ENCODE peak calls at places on chromosomes 11 and 22, in nine cellular contexts. One of them, this sample, is unnamed.

GRCh38 chr11:48025293-48025982 is 45.1 kb downstream of the PTPRJ start:
- DNase-seq in GM04504: no peak
- DNase-seq in GM19239: no peak
- DNase-seq in fibroblast of gingiva: no peak
- DNase-seq in activated T-cell treated with anti-CD3 and anti-CD28 coated beads for 48 hours: no peak
- DNase-seq in astrocyte of the spinal cord: no peak
- DNase-seq in keratinocyte: no peak
- DNase-seq in stimulated activated CD4-positive, alpha-beta T cell treated with anti-CD3 and anti-CD28 coated beads, Interleukin-4, amount 100 ng/mL, for 1 hour: no peak
- DNase-seq in NCI-H1417: no peak
- DNase-seq in this sample: no peak

GRCh38 chr11:134425816-134426536 is 13.9 kb upstream of the B3GAT1 start:
- DNase-seq in GM04504: no peak
- DNase-seq in GM19239: no peak
- DNase-seq in fibroblast of gingiva: no peak
- DNase-seq in activated T-cell treated with anti-CD3 and anti-CD28 coated beads for 48 hours: no peak
- DNase-seq in astrocyte of the spinal cord: no peak
- DNase-seq in keratinocyte: no peak
- DNase-seq in stimulated activated CD4-positive, alpha-beta T cell treated with anti-CD3 and anti-CD28 coated beads, Interleukin-4, amount 100 ng/mL, for 1 hour: no peak
- DNase-seq in NCI-H1417: no peak
- DNase-seq in this sample: no peak

GRCh38 chr11:82734120-82734479 is 436 bp upstream of the FAM181B start:
- DNase-seq in GM04504: no peak
- DNase-seq in GM19239: no peak
- DNase-seq in fibroblast of gingiva: no peak
- DNase-seq in activated T-cell treated with anti-CD3 and anti-CD28 coated beads for 48 hours: no peak
- DNase-seq in astrocyte of the spinal cord: no peak
- DNase-seq in keratinocyte: no peak
- DNase-seq in stimulated activated CD4-positive, alpha-beta T cell treated with anti-CD3 and anti-CD28 coated beads, Interleukin-4, amount 100 ng/mL, for 1 hour: no peak
- DNase-seq in NCI-H1417: no peak
- DNase-seq in this sample: no peak

GRCh38 chr11:100815787-100816330 is 128.8 kb downstream of the ARHGAP42 start:
- DNase-seq in GM04504: no peak
- DNase-seq in GM19239: no peak
- DNase-seq in fibroblast of gingiva: no peak
- DNase-seq in activated T-cell treated with anti-CD3 and anti-CD28 coated beads for 48 hours: no peak
- DNase-seq in astrocyte of the spinal cord: no peak
- DNase-seq in keratinocyte: no peak
- DNase-seq in stimulated activated CD4-positive, alpha-beta T cell treated with anti-CD3 and anti-CD28 coated beads, Interleukin-4, amount 100 ng/mL, for 1 hour: no peak
- DNase-seq in NCI-H1417: no peak
- DNase-seq in this sample: no peak

GRCh38 chr11:22976146-22976545 is 115.9 kb upstream of the CCDC179 start:
- DNase-seq in GM04504: peak
- DNase-seq in GM19239: no peak
- DNase-seq in fibroblast of gingiva: peak
- DNase-seq in activated T-cell treated with anti-CD3 and anti-CD28 coated beads for 48 hours: peak
- DNase-seq in astrocyte of the spinal cord: peak
- DNase-seq in keratinocyte: no peak
- DNase-seq in stimulated activated CD4-positive, alpha-beta T cell treated with anti-CD3 and anti-CD28 coated beads, Interleukin-4, amount 100 ng/mL, for 1 hour: no peak
- DNase-seq in NCI-H1417: no peak
- DNase-seq in this sample: no peak

GRCh38 chr22:31950226-31950625 is 5.9 kb downstream of the YWHAH start:
- DNase-seq in GM04504: no peak
- DNase-seq in GM19239: no peak
- DNase-seq in fibroblast of gingiva: peak
- DNase-seq in activated T-cell treated with anti-CD3 and anti-CD28 coated beads for 48 hours: no peak
- DNase-seq in astrocyte of the spinal cord: no peak
- DNase-seq in keratinocyte: no peak
- DNase-seq in stimulated activated CD4-positive, alpha-beta T cell treated with anti-CD3 and anti-CD28 coated beads, Interleukin-4, amount 100 ng/mL, for 1 hour: no peak
- DNase-seq in NCI-H1417: no peak
- DNase-seq in this sample: no peak

GRCh38 chr11:63535734-63536133 is 874 bp upstream of the PLAAT4 start:
- DNase-seq in GM04504: no peak
- DNase-seq in GM19239: no peak
- DNase-seq in fibroblast of gingiva: no peak
- DNase-seq in activated T-cell treated with anti-CD3 and anti-CD28 coated beads for 48 hours: no peak
- DNase-seq in astrocyte of the spinal cord: no peak
- DNase-seq in keratinocyte: no peak
- DNase-seq in stimulated activated CD4-positive, alpha-beta T cell treated with anti-CD3 and anti-CD28 coated beads, Interleukin-4, amount 100 ng/mL, for 1 hour: no peak
- DNase-seq in NCI-H1417: no peak
- DNase-seq in this sample: no peak

GRCh38 chr11:63504054-63504453 is 1.8 kb upstream of the LGALS12 start:
- DNase-seq in GM04504: no peak
- DNase-seq in GM19239: no peak
- DNase-seq in fibroblast of gingiva: no peak
- DNase-seq in activated T-cell treated with anti-CD3 and anti-CD28 coated beads for 48 hours: no peak
- DNase-seq in astrocyte of the spinal cord: no peak
- DNase-seq in keratinocyte: no peak
- DNase-seq in stimulated activated CD4-positive, alpha-beta T cell treated with anti-CD3 and anti-CD28 coated beads, Interleukin-4, amount 100 ng/mL, for 1 hour: no peak
- DNase-seq in NCI-H1417: no peak
- DNase-seq in this sample: no peak

GRCh38 chr22:26751217-26751616 is 93.8 kb downstream of the MIAT start:
- DNase-seq in GM04504: no peak
- DNase-seq in GM19239: no peak
- DNase-seq in fibroblast of gingiva: no peak
- DNase-seq in activated T-cell treated with anti-CD3 and anti-CD28 coated beads for 48 hours: no peak
- DNase-seq in astrocyte of the spinal cord: peak
- DNase-seq in keratinocyte: no peak
- DNase-seq in stimulated activated CD4-positive, alpha-beta T cell treated with anti-CD3 and anti-CD28 coated beads, Interleukin-4, amount 100 ng/mL, for 1 hour: no peak
- DNase-seq in NCI-H1417: no peak
- DNase-seq in this sample: no peak

GRCh38 chr11:50186146-50186545 is 153.5 kb downstream of the OR4C45 start:
- DNase-seq in GM04504: no peak
- DNase-seq in GM19239: no peak
- DNase-seq in fibroblast of gingiva: no peak
- DNase-seq in activated T-cell treated with anti-CD3 and anti-CD28 coated beads for 48 hours: no peak
- DNase-seq in astrocyte of the spinal cord: no peak
- DNase-seq in keratinocyte: no peak
- DNase-seq in stimulated activated CD4-positive, alpha-beta T cell treated with anti-CD3 and anti-CD28 coated beads, Interleukin-4, amount 100 ng/mL, for 1 hour: no peak
- DNase-seq in NCI-H1417: no peak
- DNase-seq in this sample: no peak

GRCh38 chr22:49838771-49839717 is 11.4 kb upstream of the BRD1 start:
- DNase-seq in GM04504: no peak
- DNase-seq in GM19239: peak
- DNase-seq in fibroblast of gingiva: no peak
- DNase-seq in activated T-cell treated with anti-CD3 and anti-CD28 coated beads for 48 hours: peak
- DNase-seq in astrocyte of the spinal cord: peak
- DNase-seq in keratinocyte: no peak
- DNase-seq in stimulated activated CD4-positive, alpha-beta T cell treated with anti-CD3 and anti-CD28 coated beads, Interleukin-4, amount 100 ng/mL, for 1 hour: peak
- DNase-seq in NCI-H1417: no peak
- DNase-seq in this sample: no peak

GRCh38 chr11:117089685-117090084 is 8.5 kb downstream of the SIK3 start:
- DNase-seq in GM04504: no peak
- DNase-seq in GM19239: no peak
- DNase-seq in fibroblast of gingiva: no peak
- DNase-seq in activated T-cell treated with anti-CD3 and anti-CD28 coated beads for 48 hours: no peak
- DNase-seq in astrocyte of the spinal cord: no peak
- DNase-seq in keratinocyte: peak
- DNase-seq in stimulated activated CD4-positive, alpha-beta T cell treated with anti-CD3 and anti-CD28 coated beads, Interleukin-4, amount 100 ng/mL, for 1 hour: no peak
- DNase-seq in NCI-H1417: no peak
- DNase-seq in this sample: no peak

GRCh38 chr11:12184696-12185095 is 74.3 kb downstream of the MICAL2 start:
- DNase-seq in GM04504: no peak
- DNase-seq in GM19239: no peak
- DNase-seq in fibroblast of gingiva: no peak
- DNase-seq in activated T-cell treated with anti-CD3 and anti-CD28 coated beads for 48 hours: no peak
- DNase-seq in astrocyte of the spinal cord: peak
- DNase-seq in keratinocyte: no peak
- DNase-seq in stimulated activated CD4-positive, alpha-beta T cell treated with anti-CD3 and anti-CD28 coated beads, Interleukin-4, amount 100 ng/mL, for 1 hour: no peak
- DNase-seq in NCI-H1417: no peak
- DNase-seq in this sample: no peak

GRCh38 chr11:94880216-94880615 is 93.1 kb downstream of the CWC15 start:
- DNase-seq in GM04504: no peak
- DNase-seq in GM19239: no peak
- DNase-seq in fibroblast of gingiva: no peak
- DNase-seq in activated T-cell treated with anti-CD3 and anti-CD28 coated beads for 48 hours: no peak
- DNase-seq in astrocyte of the spinal cord: peak
- DNase-seq in keratinocyte: peak
- DNase-seq in stimulated activated CD4-positive, alpha-beta T cell treated with anti-CD3 and anti-CD28 coated beads, Interleukin-4, amount 100 ng/mL, for 1 hour: no peak
- DNase-seq in NCI-H1417: no peak
- DNase-seq in this sample: peak

GRCh38 chr11:113334183-113334582 is 19.8 kb downstream of the TTC12 start:
- DNase-seq in GM04504: no peak
- DNase-seq in GM19239: no peak
- DNase-seq in fibroblast of gingiva: no peak
- DNase-seq in activated T-cell treated with anti-CD3 and anti-CD28 coated beads for 48 hours: no peak
- DNase-seq in astrocyte of the spinal cord: no peak
- DNase-seq in keratinocyte: no peak
- DNase-seq in stimulated activated CD4-positive, alpha-beta T cell treated with anti-CD3 and anti-CD28 coated beads, Interleukin-4, amount 100 ng/mL, for 1 hour: no peak
- DNase-seq in NCI-H1417: no peak
- DNase-seq in this sample: no peak

GRCh38 chr22:49382451-49382735 is 445.3 kb downstream of the BRD1 start:
- DNase-seq in GM04504: no peak
- DNase-seq in GM19239: no peak
- DNase-seq in fibroblast of gingiva: no peak
- DNase-seq in activated T-cell treated with anti-CD3 and anti-CD28 coated beads for 48 hours: no peak
- DNase-seq in astrocyte of the spinal cord: no peak
- DNase-seq in keratinocyte: no peak
- DNase-seq in stimulated activated CD4-positive, alpha-beta T cell treated with anti-CD3 and anti-CD28 coated beads, Interleukin-4, amount 100 ng/mL, for 1 hour: no peak
- DNase-seq in NCI-H1417: no peak
- DNase-seq in this sample: no peak

GRCh38 chr11:2943711-2944118 is 14.5 kb upstream of the PHLDA2 start:
- DNase-seq in GM04504: no peak
- DNase-seq in GM19239: no peak
- DNase-seq in fibroblast of gingiva: no peak
- DNase-seq in activated T-cell treated with anti-CD3 and anti-CD28 coated beads for 48 hours: no peak
- DNase-seq in astrocyte of the spinal cord: no peak
- DNase-seq in keratinocyte: no peak
- DNase-seq in stimulated activated CD4-positive, alpha-beta T cell treated with anti-CD3 and anti-CD28 coated beads, Interleukin-4, amount 100 ng/mL, for 1 hour: peak
- DNase-seq in NCI-H1417: no peak
- DNase-seq in this sample: peak

GRCh38 chr22:39170825-39171622 is 18.5 kb upstream of the CBX7 start:
- DNase-seq in GM04504: no peak
- DNase-seq in GM19239: peak
- DNase-seq in fibroblast of gingiva: peak
- DNase-seq in activated T-cell treated with anti-CD3 and anti-CD28 coated beads for 48 hours: peak
- DNase-seq in astrocyte of the spinal cord: peak
- DNase-seq in keratinocyte: no peak
- DNase-seq in stimulated activated CD4-positive, alpha-beta T cell treated with anti-CD3 and anti-CD28 coated beads, Interleukin-4, amount 100 ng/mL, for 1 hour: peak
- DNase-seq in NCI-H1417: peak
- DNase-seq in this sample: peak

GRCh38 chr11:103659138-103659734 is 377.2 kb upstream of the DDI1 start:
- DNase-seq in GM04504: no peak
- DNase-seq in GM19239: no peak
- DNase-seq in fibroblast of gingiva: no peak
- DNase-seq in activated T-cell treated with anti-CD3 and anti-CD28 coated beads for 48 hours: no peak
- DNase-seq in astrocyte of the spinal cord: no peak
- DNase-seq in keratinocyte: no peak
- DNase-seq in stimulated activated CD4-positive, alpha-beta T cell treated with anti-CD3 and anti-CD28 coated beads, Interleukin-4, amount 100 ng/mL, for 1 hour: no peak
- DNase-seq in NCI-H1417: no peak
- DNase-seq in this sample: no peak

GRCh38 chr11:35335226-35335625 is 84.1 kb downstream of the SLC1A2 start:
- DNase-seq in GM04504: no peak
- DNase-seq in GM19239: no peak
- DNase-seq in fibroblast of gingiva: no peak
- DNase-seq in activated T-cell treated with anti-CD3 and anti-CD28 coated beads for 48 hours: no peak
- DNase-seq in astrocyte of the spinal cord: no peak
- DNase-seq in keratinocyte: no peak
- DNase-seq in stimulated activated CD4-positive, alpha-beta T cell treated with anti-CD3 and anti-CD28 coated beads, Interleukin-4, amount 100 ng/mL, for 1 hour: no peak
- DNase-seq in NCI-H1417: no peak
- DNase-seq in this sample: no peak

GRCh38 chr22:49810363-49811013 is 17.2 kb downstream of the BRD1 start:
- DNase-seq in GM04504: no peak
- DNase-seq in GM19239: no peak
- DNase-seq in fibroblast of gingiva: peak
- DNase-seq in activated T-cell treated with anti-CD3 and anti-CD28 coated beads for 48 hours: no peak
- DNase-seq in astrocyte of the spinal cord: peak
- DNase-seq in keratinocyte: no peak
- DNase-seq in stimulated activated CD4-positive, alpha-beta T cell treated with anti-CD3 and anti-CD28 coated beads, Interleukin-4, amount 100 ng/mL, for 1 hour: no peak
- DNase-seq in NCI-H1417: no peak
- DNase-seq in this sample: no peak

GRCh38 chr11:11318961-11319360 is 34.1 kb downstream of the CSNK2A3 start:
- DNase-seq in GM04504: no peak
- DNase-seq in GM19239: no peak
- DNase-seq in fibroblast of gingiva: no peak
- DNase-seq in activated T-cell treated with anti-CD3 and anti-CD28 coated beads for 48 hours: no peak
- DNase-seq in astrocyte of the spinal cord: no peak
- DNase-seq in keratinocyte: no peak
- DNase-seq in stimulated activated CD4-positive, alpha-beta T cell treated with anti-CD3 and anti-CD28 coated beads, Interleukin-4, amount 100 ng/mL, for 1 hour: no peak
- DNase-seq in NCI-H1417: no peak
- DNase-seq in this sample: no peak

GRCh38 chr11:93569496-93569895 is 26.3 kb upstream of the SMCO4 start:
- DNase-seq in GM04504: no peak
- DNase-seq in GM19239: no peak
- DNase-seq in fibroblast of gingiva: no peak
- DNase-seq in activated T-cell treated with anti-CD3 and anti-CD28 coated beads for 48 hours: no peak
- DNase-seq in astrocyte of the spinal cord: no peak
- DNase-seq in keratinocyte: no peak
- DNase-seq in stimulated activated CD4-positive, alpha-beta T cell treated with anti-CD3 and anti-CD28 coated beads, Interleukin-4, amount 100 ng/mL, for 1 hour: no peak
- DNase-seq in NCI-H1417: no peak
- DNase-seq in this sample: no peak

GRCh38 chr11:87256694-87257340 is 219.1 kb downstream of the TMEM135 start:
- DNase-seq in GM04504: no peak
- DNase-seq in GM19239: no peak
- DNase-seq in fibroblast of gingiva: no peak
- DNase-seq in activated T-cell treated with anti-CD3 and anti-CD28 coated beads for 48 hours: no peak
- DNase-seq in astrocyte of the spinal cord: no peak
- DNase-seq in keratinocyte: no peak
- DNase-seq in stimulated activated CD4-positive, alpha-beta T cell treated with anti-CD3 and anti-CD28 coated beads, Interleukin-4, amount 100 ng/mL, for 1 hour: no peak
- DNase-seq in NCI-H1417: no peak
- DNase-seq in this sample: no peak

GRCh38 chr11:1049911-1050580 is 13.5 kb upstream of the MUC6 start:
- DNase-seq in GM04504: no peak
- DNase-seq in GM19239: no peak
- DNase-seq in fibroblast of gingiva: no peak
- DNase-seq in activated T-cell treated with anti-CD3 and anti-CD28 coated beads for 48 hours: no peak
- DNase-seq in astrocyte of the spinal cord: no peak
- DNase-seq in keratinocyte: no peak
- DNase-seq in stimulated activated CD4-positive, alpha-beta T cell treated with anti-CD3 and anti-CD28 coated beads, Interleukin-4, amount 100 ng/mL, for 1 hour: no peak
- DNase-seq in NCI-H1417: no peak
- DNase-seq in this sample: no peak

GRCh38 chr22:49239264-49240015 is 588.2 kb downstream of the BRD1 start:
- DNase-seq in GM04504: no peak
- DNase-seq in GM19239: no peak
- DNase-seq in fibroblast of gingiva: no peak
- DNase-seq in activated T-cell treated with anti-CD3 and anti-CD28 coated beads for 48 hours: no peak
- DNase-seq in astrocyte of the spinal cord: no peak
- DNase-seq in keratinocyte: no peak
- DNase-seq in stimulated activated CD4-positive, alpha-beta T cell treated with anti-CD3 and anti-CD28 coated beads, Interleukin-4, amount 100 ng/mL, for 1 hour: no peak
- DNase-seq in NCI-H1417: no peak
- DNase-seq in this sample: no peak

GRCh38 chr11:124075841-124076571 is 34.9 kb upstream of the OR10G7 start:
- DNase-seq in GM04504: no peak
- DNase-seq in GM19239: no peak
- DNase-seq in fibroblast of gingiva: no peak
- DNase-seq in activated T-cell treated with anti-CD3 and anti-CD28 coated beads for 48 hours: no peak
- DNase-seq in astrocyte of the spinal cord: no peak
- DNase-seq in keratinocyte: no peak
- DNase-seq in stimulated activated CD4-positive, alpha-beta T cell treated with anti-CD3 and anti-CD28 coated beads, Interleukin-4, amount 100 ng/mL, for 1 hour: no peak
- DNase-seq in NCI-H1417: no peak
- DNase-seq in this sample: no peak

GRCh38 chr22:47374273-47374771 is 611.9 kb downstream of the TBC1D22A start:
- DNase-seq in GM04504: no peak
- DNase-seq in GM19239: no peak
- DNase-seq in fibroblast of gingiva: no peak
- DNase-seq in activated T-cell treated with anti-CD3 and anti-CD28 coated beads for 48 hours: no peak
- DNase-seq in astrocyte of the spinal cord: no peak
- DNase-seq in keratinocyte: no peak
- DNase-seq in stimulated activated CD4-positive, alpha-beta T cell treated with anti-CD3 and anti-CD28 coated beads, Interleukin-4, amount 100 ng/mL, for 1 hour: no peak
- DNase-seq in NCI-H1417: no peak
- DNase-seq in this sample: no peak

GRCh38 chr22:22856885-22857606 is 30.6 kb upstream of the IGLL5 start:
- DNase-seq in GM04504: no peak
- DNase-seq in GM19239: no peak
- DNase-seq in fibroblast of gingiva: no peak
- DNase-seq in activated T-cell treated with anti-CD3 and anti-CD28 coated beads for 48 hours: no peak
- DNase-seq in astrocyte of the spinal cord: no peak
- DNase-seq in keratinocyte: no peak
- DNase-seq in stimulated activated CD4-positive, alpha-beta T cell treated with anti-CD3 and anti-CD28 coated beads, Interleukin-4, amount 100 ng/mL, for 1 hour: no peak
- DNase-seq in NCI-H1417: no peak
- DNase-seq in this sample: no peak

GRCh38 chr11:95088946-95089619 is 563 bp upstream of the ENDOD1 start:
- DNase-seq in GM04504: no peak
- DNase-seq in GM19239: no peak
- DNase-seq in fibroblast of gingiva: no peak
- DNase-seq in activated T-cell treated with anti-CD3 and anti-CD28 coated beads for 48 hours: no peak
- DNase-seq in astrocyte of the spinal cord: no peak
- DNase-seq in keratinocyte: no peak
- DNase-seq in stimulated activated CD4-positive, alpha-beta T cell treated with anti-CD3 and anti-CD28 coated beads, Interleukin-4, amount 100 ng/mL, for 1 hour: no peak
- DNase-seq in NCI-H1417: no peak
- DNase-seq in this sample: no peak

GRCh38 chr22:19234126-19234896 is 55.8 kb upstream of the SLC25A1 start:
- DNase-seq in GM04504: no peak
- DNase-seq in GM19239: no peak
- DNase-seq in fibroblast of gingiva: no peak
- DNase-seq in activated T-cell treated with anti-CD3 and anti-CD28 coated beads for 48 hours: no peak
- DNase-seq in astrocyte of the spinal cord: no peak
- DNase-seq in keratinocyte: no peak
- DNase-seq in stimulated activated CD4-positive, alpha-beta T cell treated with anti-CD3 and anti-CD28 coated beads, Interleukin-4, amount 100 ng/mL, for 1 hour: no peak
- DNase-seq in NCI-H1417: no peak
- DNase-seq in this sample: no peak

This sample was measured in NCI-H2029 treated with DMSO at 0.1 percent for 48 hours.